ENCODE peak calls at places on chromosomes 2 and 18, in eight cellular contexts. T is HFFc6, F is lung, J is NB4, N is neural crest cell, K is sigmoid colon, D is AG09319, Q is PC-3. B is an unnamed sample.

GRCh38 chr2:226447338-226447885 is 352.2 kb downstream of the IRS1 start:
- DNase-seq in J (no peak), F (no peak), N (no peak), Q (peak), T (no peak), K (no peak), D (no peak), B (no peak)

GRCh38 chr2:36173760-36174362 is 181.7 kb upstream of the CRIM1 start:
- DNase-seq in K (no peak), N (no peak), J (no peak), D (no peak), F (no peak), Q (no peak), T (no peak), B (no peak)

GRCh38 chr18:63883617-63884016 is 3.9 kb upstream of the SERPINB2 start:
- DNase-seq in K (no peak), Q (peak), T (no peak), J (no peak), D (no peak), F (no peak), N (no peak), B (no peak)

GRCh38 chr2:161369311-161369710 is 46.8 kb upstream of the TBR1 start:
- DNase-seq in N (no peak), J (no peak), F (no peak), K (no peak), Q (no peak), T (no peak), D (no peak), B (no peak)

GRCh38 chr18:57797209-57797651 is 5.9 kb downstream of the ATP8B1 start:
- DNase-seq in K (no peak), J (no peak), T (no peak), F (no peak), D (no peak), N (no peak), Q (peak), B (no peak)

GRCh38 chr18:11955299-11956029 is 25.8 kb upstream of the IMPA2 start:
- DNase-seq in N (no peak), Q (peak), T (peak), K (peak), F (peak), D (no peak), J (peak), B (peak)

GRCh38 chr2:18721038-18721922 is 131.9 kb upstream of the NT5C1B start:
- DNase-seq in Q (no peak), D (no peak), T (no peak), F (no peak), J (no peak), N (no peak), K (no peak), B (no peak)

GRCh38 chr2:50720695-50721314 is 311.1 kb downstream of the NRXN1 start:
- DNase-seq in T (no peak), N (no peak), F (no peak), D (no peak), Q (no peak), K (no peak), J (no peak), B (no peak)

GRCh38 chr2:149331023-149331400 is 625 bp downstream of the LYPD6 start:
- DNase-seq in F (no peak), D (no peak), N (peak), Q (no peak), K (no peak), J (no peak), T (no peak), B (no peak)

GRCh38 chr2:213934560-213934959 is 476.3 kb upstream of the VWC2L start:
- DNase-seq in D (no peak), K (no peak), T (peak), Q (peak), F (no peak), J (peak), N (no peak), B (no peak)

GRCh38 chr2:171824086-171824485 is 70.0 kb downstream of the SLC25A12 start:
- DNase-seq in Q (no peak), J (peak), D (no peak), K (no peak), N (no peak), T (peak), F (no peak), B (no peak)

GRCh38 chr2:152585830-152586484 is 131.3 kb downstream of the PRPF40A start:
- DNase-seq in T (peak), F (no peak), J (peak), D (peak), K (no peak), Q (peak), N (no peak), B (no peak)

GRCh38 chr2:126886201-126886905 is 12.3 kb upstream of the TEX51 start:
- DNase-seq in Q (peak), J (peak), N (peak), T (peak), K (peak), F (peak), D (no peak), B (no peak)

GRCh38 chr2:205261631-205262030 is 420.7 kb upstream of the NRP2 start:
- DNase-seq in Q (no peak), D (no peak), F (no peak), K (no peak), N (no peak), J (no peak), T (peak), B (no peak)

GRCh38 chr2:70083344-70084156 is 3.7 kb upstream of the PCBP1 start:
- DNase-seq in F (no peak), Q (peak), N (no peak), J (peak), D (no peak), T (peak), K (peak), B (peak)

GRCh38 chr2:24084386-24085375 is at the start of gene TP53I3:
- DNase-seq in F (peak), K (peak), D (peak), J (peak), T (peak), N (peak), Q (peak), B (peak)

GRCh38 chr18:29174891-29175290 is 998.0 kb upstream of the CDH2 start:
- DNase-seq in F (no peak), D (no peak), T (no peak), J (no peak), Q (no peak), K (no peak), N (no peak), B (no peak)

GRCh38 chr2:170265321-170265720 is 87.4 kb downstream of the MYO3B start:
- DNase-seq in F (no peak), N (no peak), J (no peak), D (no peak), Q (no peak), K (no peak), T (no peak), B (no peak)

GRCh38 chr2:165582409-165582808 is 112.9 kb downstream of the CSRNP3 start:
- DNase-seq in Q (peak), N (no peak), T (no peak), D (no peak), J (no peak), F (no peak), K (no peak), B (no peak)

GRCh38 chr2:126344498-126344897 is 311.5 kb upstream of the GYPC start:
- DNase-seq in N (no peak), Q (no peak), K (no peak), D (no peak), T (no peak), F (no peak), J (peak), B (no peak)

GRCh38 chr2:205748660-205749059 is 66.4 kb downstream of the NRP2 start:
- DNase-seq in J (no peak), D (no peak), K (no peak), N (no peak), T (no peak), F (no peak), Q (peak), B (no peak)

GRCh38 chr2:70347831-70348230 is 46.0 kb upstream of the FAM136A start:
- DNase-seq in J (no peak), T (no peak), F (no peak), N (no peak), K (no peak), Q (no peak), D (no peak), B (no peak)

GRCh38 chr2:236352761-236353593 is 88.8 kb upstream of the ASB18 start:
- DNase-seq in K (no peak), F (no peak), J (peak), N (no peak), D (peak), T (peak), Q (peak), B (no peak)

GRCh38 chr2:8546319-8547283 is 135.3 kb upstream of the ID2 start:
- DNase-seq in Q (no peak), F (no peak), N (no peak), T (no peak), D (no peak), J (peak), K (peak), B (no peak)

GRCh38 chr2:159516241-159516758 is 100.0 kb downstream of the BAZ2B start:
- DNase-seq in Q (peak), K (no peak), N (no peak), D (no peak), J (peak), T (peak), F (no peak), B (no peak)

GRCh38 chr2:34368304-34368703 is 769.2 kb upstream of the FAM98A start:
- DNase-seq in D (no peak), F (no peak), Q (no peak), N (no peak), T (no peak), J (peak), K (no peak), B (no peak)

GRCh38 chr2:108630567-108631405 is 88.5 kb upstream of the RANBP2 start:
- DNase-seq in N (no peak), F (no peak), K (no peak), T (peak), J (no peak), D (no peak), Q (peak), B (no peak)

GRCh38 chr2:220586980-220587549 is 959.6 kb downstream of the SLC4A3 start:
- DNase-seq in K (no peak), Q (no peak), N (no peak), F (no peak), J (no peak), D (no peak), T (no peak), B (no peak)

GRCh38 chr2:220855296-220855695 is 716.8 kb downstream of the EPHA4 start:
- DNase-seq in T (no peak), J (no peak), K (no peak), N (no peak), F (no peak), D (no peak), Q (no peak), B (no peak)

GRCh38 chr2:105990624-105991023 is 203.5 kb downstream of the UXS1 start:
- DNase-seq in K (no peak), T (no peak), D (no peak), N (no peak), J (peak), Q (no peak), F (no peak), B (no peak)
- TF ChIP-seq CTCF in K (no peak), T (no peak), D (no peak), N (no peak), J (no peak), Q (no peak), F (no peak), B (no peak)

GRCh38 chr2:174248187-174248997 is at the start of gene OLA1:
- DNase-seq in Q (peak), J (peak), F (peak), N (peak), K (peak), T (peak), D (peak), B (peak)
- TF ChIP-seq CTCF in Q (no peak), J (no peak), F (no peak), N (no peak), K (no peak), T (no peak), D (no peak), B (peak)

GRCh38 chr2:112491946-112492345 is 10.0 kb downstream of the TTL start:
- DNase-seq in J (no peak), F (no peak), D (no peak), N (no peak), K (no peak), Q (peak), T (no peak), B (no peak)

GRCh38 chr2:112493048-112493447 is 11.1 kb downstream of the TTL start:
- DNase-seq in K (no peak), Q (peak), N (no peak), T (no peak), F (no peak), D (no peak), J (peak), B (no peak)

GRCh38 chr2:112493858-112494648 is 12.1 kb downstream of the TTL start:
- DNase-seq in Q (peak), D (no peak), T (peak), J (peak), F (no peak), K (no peak), N (no peak), B (no peak)

GRCh38 chr2:112494839-112495238 is 12.9 kb downstream of the TTL start:
- DNase-seq in T (no peak), F (no peak), Q (no peak), K (no peak), J (no peak), D (no peak), N (no peak), B (no peak)
- TF ChIP-seq CTCF in T (no peak), F (no peak), Q (no peak), K (no peak), J (no peak), D (no peak), N (no peak), B (no peak)

GRCh38 chr2:71610671-71611070 is 157.3 kb downstream of the DYSF start:
- DNase-seq in N (no peak), D (no peak), Q (no peak), K (peak), F (peak), T (no peak), J (no peak), B (peak)

GRCh38 chr2:71609441-71609840 is 156.1 kb downstream of the DYSF start:
- DNase-seq in T (peak), D (no peak), N (no peak), K (peak), Q (peak), J (peak), F (no peak), B (peak)

GRCh38 chr2:71611247-71611646 is 157.9 kb downstream of the DYSF start:
- DNase-seq in Q (no peak), T (no peak), K (peak), F (peak), N (no peak), J (no peak), D (no peak), B (peak)

GRCh38 chr2:71609029-71609428 is 155.7 kb downstream of the DYSF start:
- DNase-seq in J (no peak), F (no peak), T (no peak), Q (no peak), N (no peak), D (no peak), K (peak), B (peak)

DNA sequence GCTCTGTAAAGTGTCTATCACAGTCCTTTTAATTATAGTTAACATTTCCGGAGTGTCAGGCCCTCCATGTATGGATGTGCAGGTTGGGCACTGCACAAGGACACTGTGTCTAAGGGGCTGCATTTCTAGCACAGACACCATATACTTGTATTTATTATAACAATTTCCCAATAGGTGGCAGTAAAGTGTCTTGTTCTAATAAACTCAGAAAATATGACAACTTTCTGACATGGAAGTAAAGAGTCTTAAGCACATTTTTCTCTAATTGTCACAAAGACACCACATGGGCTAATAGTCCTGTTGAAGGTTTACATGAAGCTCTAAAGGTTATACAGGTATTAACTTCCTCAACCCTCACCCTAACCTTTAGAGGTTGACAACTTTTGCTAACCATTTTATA is 156.6 kb downstream of the DYSF start:
- DNase-seq in D (peak), T (peak), Q (peak), J (peak), N (no peak), K (peak), F (no peak), B (no peak)
- TF ChIP-seq CTCF in D (peak), T (peak), Q (peak), J (no peak), N (peak), K (no peak), F (no peak), B (peak)

DNA sequence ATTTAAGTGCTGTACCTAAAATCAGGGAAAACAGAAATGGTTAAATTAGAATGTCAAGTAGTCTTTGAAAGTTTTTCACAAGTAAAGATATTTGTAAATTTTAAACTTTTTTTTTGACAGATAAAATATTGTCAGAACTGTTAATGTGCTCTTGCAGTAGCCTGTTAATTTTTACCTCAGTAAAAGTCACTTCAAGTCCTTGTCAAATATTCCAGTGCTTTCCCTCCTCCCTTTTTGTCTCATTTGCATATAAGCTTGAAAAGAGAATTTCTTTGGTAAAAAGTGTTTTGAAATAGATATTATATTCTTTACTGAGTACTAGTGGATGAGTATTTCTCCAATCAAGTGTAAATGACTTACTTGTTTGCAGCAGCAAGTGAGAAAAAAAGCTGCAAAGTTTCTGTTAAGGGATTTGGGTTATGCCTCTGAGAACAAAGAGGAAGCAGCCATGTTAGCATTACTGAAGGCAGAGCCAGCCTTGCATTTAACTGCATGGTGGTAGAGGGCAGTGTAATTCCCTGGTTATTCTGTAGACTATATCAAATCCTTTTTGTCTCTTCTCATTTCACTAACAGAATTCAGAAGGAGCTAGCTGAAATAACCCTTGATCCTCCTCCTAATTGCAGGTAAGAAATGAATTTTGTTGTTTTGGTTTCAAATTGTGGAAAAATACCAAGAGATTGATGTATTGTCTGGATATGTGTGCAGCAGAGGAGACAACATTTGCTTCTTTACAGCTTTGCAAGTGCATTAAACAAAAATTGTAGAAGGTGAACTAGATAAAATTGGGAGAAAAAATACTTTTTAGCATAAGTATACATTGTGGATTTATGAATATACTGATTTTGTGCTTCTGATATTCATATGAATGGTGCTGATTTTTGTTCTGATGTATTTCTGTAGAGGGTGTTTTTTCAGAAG is 3.3 kb downstream of the UBE2E3 start:
- DNase-seq in T (peak), Q (peak), F (no peak), K (no peak), J (peak), D (no peak), N (no peak), B (no peak)
- TF ChIP-seq CTCF in T (peak), Q (peak), F (no peak), K (no peak), J (peak), D (peak), N (peak), B (peak)

GRCh38 chr2:234483568-234484251 is 13.2 kb downstream of the ARL4C start:
- DNase-seq in F (no peak), K (peak), Q (no peak), J (peak), N (no peak), D (no peak), T (no peak), B (no peak)
- TF ChIP-seq CTCF in F (no peak), K (no peak), Q (peak), J (peak), N (peak), D (no peak), T (peak), B (peak)

GRCh38 chr2:7363906-7364305 is 446.7 kb downstream of the RNF144A start:
- DNase-seq in K (no peak), J (no peak), T (no peak), F (no peak), N (no peak), D (no peak), Q (peak), B (no peak)
- TF ChIP-seq CTCF in K (no peak), J (no peak), T (no peak), F (no peak), N (no peak), D (no peak), Q (peak), B (peak)

GRCh38 chr2:177796644-177797415 is 275.7 kb downstream of the PDE11A start:
- DNase-seq in K (no peak), N (no peak), F (no peak), D (no peak), J (no peak), T (no peak), Q (no peak), B (no peak)

GRCh38 chr2:177797808-177798207 is 274.8 kb downstream of the PDE11A start:
- DNase-seq in F (no peak), K (no peak), D (no peak), J (no peak), Q (no peak), N (peak), T (no peak), B (no peak)

GRCh38 chr2:177799531-177799930 is 273.0 kb downstream of the PDE11A start:
- DNase-seq in J (peak), N (peak), T (peak), Q (peak), K (no peak), D (no peak), F (no peak), B (no peak)

GRCh38 chr2:177796011-177796410 is 276.6 kb downstream of the PDE11A start:
- DNase-seq in Q (no peak), F (no peak), T (no peak), J (no peak), K (no peak), N (no peak), D (no peak), B (no peak)
- TF ChIP-seq CTCF in Q (no peak), F (no peak), T (no peak), J (no peak), K (no peak), N (no peak), D (no peak), B (no peak)

B was measured in chondrocyte.